ENCODE peak calls at places on chromosomes 12 and 14, in four cellular contexts. One of them, this sample, is unnamed.

GRCh38 chr14:44952391-44953110 is 9.2 kb downstream of the KLHL28 start:
- DNase-seq in adrenal gland: no peak
- DNase-seq in BJ: no peak
- DNase-seq in cardiac muscle cell: no peak
- DNase-seq in this sample: no peak

GRCh38 chr12:62505786-62506185 is 39.2 kb downstream of the MON2 start:
- DNase-seq in adrenal gland: no peak
- DNase-seq in BJ: no peak
- DNase-seq in cardiac muscle cell: no peak
- DNase-seq in this sample: no peak

GRCh38 chr14:47447076-47447475 is 228.3 kb downstream of the MDGA2 start:
- DNase-seq in adrenal gland: no peak
- DNase-seq in BJ: no peak
- DNase-seq in cardiac muscle cell: no peak
- DNase-seq in this sample: no peak

GRCh38 chr12:15329891-15330290 is 7.6 kb downstream of the PTPRO start:
- DNase-seq in adrenal gland: no peak
- DNase-seq in BJ: no peak
- DNase-seq in cardiac muscle cell: no peak
- DNase-seq in this sample: no peak

GRCh38 chr14:73741386-73741875 is 27.2 kb upstream of the PNMA1 start:
- DNase-seq in adrenal gland: peak; percentile 84
- DNase-seq in BJ: no peak
- DNase-seq in cardiac muscle cell: no peak
- DNase-seq in this sample: no peak

GRCh38 chr12:66533767-66534166 is 145.1 kb downstream of the GRIP1 start:
- DNase-seq in adrenal gland: no peak
- DNase-seq in BJ: no peak
- DNase-seq in cardiac muscle cell: no peak
- DNase-seq in this sample: no peak

GRCh38 chr12:131223791-131224567 is 270.3 kb downstream of the ADGRD1 start:
- DNase-seq in adrenal gland: no peak
- DNase-seq in BJ: no peak
- DNase-seq in cardiac muscle cell: no peak
- DNase-seq in this sample: no peak

GRCh38 chr12:26697217-26697616 is 135.8 kb downstream of the ITPR2 start:
- DNase-seq in adrenal gland: no peak
- DNase-seq in BJ: no peak
- DNase-seq in cardiac muscle cell: no peak
- DNase-seq in this sample: no peak

GRCh38 chr12:5710260-5710878 is 234.7 kb downstream of the ANO2 start:
- DNase-seq in adrenal gland: peak; percentile 3
- DNase-seq in BJ: no peak
- DNase-seq in cardiac muscle cell: no peak
- DNase-seq in this sample: no peak

GRCh38 chr12:82696543-82696942 is 9.8 kb downstream of the TMTC2 start:
- DNase-seq in adrenal gland: no peak
- DNase-seq in BJ: no peak
- DNase-seq in cardiac muscle cell: no peak
- DNase-seq in this sample: no peak

GRCh38 chr14:91154851-91155625 is 41.2 kb downstream of the DGLUCY start:
- DNase-seq in adrenal gland: peak; percentile 77
- DNase-seq in BJ: no peak
- DNase-seq in cardiac muscle cell: peak; percentile 53
- DNase-seq in this sample: no peak

GRCh38 chr12:8911606-8912268 is 2.6 kb upstream of the PHC1 start:
- DNase-seq in adrenal gland: no peak
- DNase-seq in BJ: no peak
- DNase-seq in cardiac muscle cell: no peak
- DNase-seq in this sample: no peak

GRCh38 chr12:130029151-130029550 is 125.3 kb upstream of the TMEM132D start:
- DNase-seq in adrenal gland: no peak
- DNase-seq in BJ: no peak
- DNase-seq in cardiac muscle cell: no peak
- DNase-seq in this sample: no peak
- TF ChIP-seq CTCF in adrenal gland: no peak
- TF ChIP-seq CTCF in BJ: no peak
- TF ChIP-seq CTCF in cardiac muscle cell: no peak
- TF ChIP-seq CTCF in this sample: no peak

GRCh38 chr14:96126783-96127271 is 77.8 kb upstream of the BDKRB2 start:
- DNase-seq in adrenal gland: no peak
- DNase-seq in BJ: no peak
- DNase-seq in cardiac muscle cell: no peak
- DNase-seq in this sample: no peak
- H3K4me3 ChIP-seq in adrenal gland: no peak overlapping the region
- H3K4me3 ChIP-seq in BJ: no peak overlapping the region
- H3K4me3 ChIP-seq in cardiac muscle cell: no peak overlapping the region
- H3K4me3 ChIP-seq in this sample: no peak overlapping the region

GRCh38 chr14:54806616-54807015 is 96.0 kb downstream of the GCH1 start:
- DNase-seq in adrenal gland: peak; percentile 43
- DNase-seq in BJ: no peak
- DNase-seq in cardiac muscle cell: no peak
- DNase-seq in this sample: no peak
- TF ChIP-seq CTCF in adrenal gland: no peak
- TF ChIP-seq CTCF in BJ: no peak
- TF ChIP-seq CTCF in cardiac muscle cell: no peak
- TF ChIP-seq CTCF in this sample: no peak

GRCh38 chr12:51441583-51441982 is 17.0 kb downstream of the SLC4A8 start:
- DNase-seq in adrenal gland: peak; percentile 77
- DNase-seq in BJ: no peak
- DNase-seq in cardiac muscle cell: no peak
- DNase-seq in this sample: peak; percentile 22

GRCh38 chr12:51442324-51442723 is 17.7 kb downstream of the SLC4A8 start:
- DNase-seq in adrenal gland: no peak
- DNase-seq in BJ: no peak
- DNase-seq in cardiac muscle cell: no peak
- DNase-seq in this sample: no peak

GRCh38 chr12:51437471-51437870 is 12.8 kb downstream of the SLC4A8 start:
- DNase-seq in adrenal gland: no peak
- DNase-seq in BJ: no peak
- DNase-seq in cardiac muscle cell: no peak
- DNase-seq in this sample: no peak

GRCh38 chr12:51443573-51443972 is 18.9 kb downstream of the SLC4A8 start:
- DNase-seq in adrenal gland: no peak
- DNase-seq in BJ: no peak
- DNase-seq in cardiac muscle cell: no peak
- DNase-seq in this sample: no peak

GRCh38 chr12:51439330-51439729 is 14.7 kb downstream of the SLC4A8 start:
- DNase-seq in adrenal gland: no peak
- DNase-seq in BJ: no peak
- DNase-seq in cardiac muscle cell: no peak
- DNase-seq in this sample: no peak
- H3K4me3 ChIP-seq in adrenal gland: no peak overlapping the region
- H3K4me3 ChIP-seq in BJ: no peak overlapping the region
- H3K4me3 ChIP-seq in cardiac muscle cell: no peak overlapping the region
- H3K4me3 ChIP-seq in this sample: no peak overlapping the region

GRCh38 chr12:48978291-48978740 is at the start of gene WNT1:
- DNase-seq in adrenal gland: no peak
- DNase-seq in BJ: no peak
- DNase-seq in cardiac muscle cell: no peak
- DNase-seq in this sample: no peak
- TF ChIP-seq CTCF in adrenal gland: no peak
- TF ChIP-seq CTCF in BJ: peak; percentile 14
- TF ChIP-seq CTCF in cardiac muscle cell: no peak
- TF ChIP-seq CTCF in this sample: no peak

GRCh38 chr12:96143392-96143791 is 50.8 kb upstream of the ELK3 start:
- DNase-seq in adrenal gland: no peak
- DNase-seq in BJ: no peak
- DNase-seq in cardiac muscle cell: no peak
- DNase-seq in this sample: no peak
- H3K4me3 ChIP-seq in adrenal gland: no peak overlapping the region
- H3K4me3 ChIP-seq in BJ: no peak overlapping the region
- H3K4me3 ChIP-seq in cardiac muscle cell: no peak overlapping the region
- H3K4me3 ChIP-seq in this sample: no peak overlapping the region

DNA sequence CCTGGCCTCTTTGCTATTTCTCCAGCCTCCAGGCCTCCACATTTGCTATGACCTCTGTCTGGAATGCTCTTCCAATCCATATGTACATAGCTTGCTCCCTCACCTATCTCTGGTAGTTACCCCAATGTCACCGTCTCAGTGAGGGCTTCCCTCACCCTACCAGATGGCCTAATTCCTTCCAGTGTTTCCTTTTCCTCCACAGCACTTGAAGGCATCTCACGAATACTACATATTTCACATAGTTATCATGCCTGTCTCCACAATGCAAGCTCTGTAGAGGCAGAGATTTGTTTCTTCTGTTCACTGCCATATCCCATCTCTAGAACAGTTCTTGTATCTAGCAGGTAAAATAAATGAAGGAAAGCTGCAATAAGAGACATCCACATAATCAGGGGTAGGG is 21.3 kb upstream of the HSP90B1 start:
- DNase-seq in adrenal gland: no peak
- DNase-seq in BJ: peak; percentile 21
- DNase-seq in cardiac muscle cell: peak; percentile 52
- DNase-seq in this sample: no peak
- TF ChIP-seq CTCF in adrenal gland: no peak
- TF ChIP-seq CTCF in BJ: no peak
- TF ChIP-seq CTCF in cardiac muscle cell: no peak
- TF ChIP-seq CTCF in this sample: no peak

GRCh38 chr14:64715628-64716412 is 11.6 kb downstream of the PLEKHG3 start:
- DNase-seq in adrenal gland: peak; percentile 59
- DNase-seq in BJ: no peak
- DNase-seq in cardiac muscle cell: no peak
- DNase-seq in this sample: no peak
- H3K4me3 ChIP-seq in adrenal gland: no peak overlapping the region
- H3K4me3 ChIP-seq in BJ: peak overlapping the region; percentile 13
- H3K4me3 ChIP-seq in cardiac muscle cell: peak overlapping the region; percentile 4
- H3K4me3 ChIP-seq in this sample: no peak overlapping the region

DNA sequence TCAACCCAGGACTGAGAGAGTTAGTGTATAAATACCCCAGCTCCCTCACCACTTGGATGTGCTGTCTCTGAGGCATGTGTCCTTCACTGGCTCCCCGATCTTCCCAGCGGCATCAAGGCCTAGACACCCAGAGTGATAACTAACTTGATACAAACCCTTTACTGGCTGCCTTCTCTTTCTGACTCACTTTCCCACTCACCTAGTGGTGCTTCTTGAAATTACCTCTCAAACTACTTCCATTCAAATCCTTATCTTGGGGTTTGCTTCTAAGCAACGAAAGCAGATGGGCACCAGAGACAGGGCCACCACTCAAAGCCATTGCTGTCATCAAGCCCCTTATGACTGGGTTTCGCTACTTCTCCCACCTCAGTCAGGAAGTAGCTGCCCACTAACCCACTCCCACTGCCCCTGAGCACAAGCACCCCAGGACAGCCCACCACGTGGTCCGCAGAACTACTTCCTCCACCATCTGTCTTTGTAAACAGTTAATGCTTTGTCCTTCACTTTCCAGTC is 17.2 kb downstream of the ZFP36L1 start:
- DNase-seq in adrenal gland: peak; percentile 38
- DNase-seq in BJ: no peak
- DNase-seq in cardiac muscle cell: no peak
- DNase-seq in this sample: no peak
- TF ChIP-seq CTCF in adrenal gland: no peak
- TF ChIP-seq CTCF in BJ: peak; percentile 2
- TF ChIP-seq CTCF in cardiac muscle cell: peak; percentile 4
- TF ChIP-seq CTCF in this sample: no peak

DNA sequence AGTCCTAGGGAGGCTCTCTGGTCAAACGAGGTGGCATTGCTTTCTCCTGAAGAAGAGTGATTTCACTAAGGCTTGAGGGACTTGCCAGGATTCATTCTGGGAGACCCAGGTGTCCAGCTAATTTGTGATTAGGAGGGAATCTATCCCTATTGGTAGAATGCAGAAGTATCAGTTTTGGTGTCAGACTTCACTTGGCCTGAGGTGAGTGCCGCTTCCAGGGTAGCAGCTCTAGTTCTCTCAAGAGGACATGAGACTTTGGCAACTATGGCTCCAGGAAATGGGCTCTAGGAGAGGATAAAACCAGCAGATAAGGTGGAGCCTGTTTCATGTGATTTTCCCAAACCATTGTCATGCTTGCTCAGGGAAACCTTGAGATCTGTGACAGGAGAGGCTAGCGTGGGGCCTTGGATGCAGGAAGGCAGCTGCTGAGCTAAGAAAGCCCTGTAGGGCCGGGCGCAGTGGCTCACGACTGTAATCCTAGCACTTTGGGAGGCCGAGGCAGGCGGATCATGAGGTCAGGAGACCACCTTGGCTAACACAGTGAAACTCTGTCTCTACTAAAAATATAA is 11.6 kb upstream of the TMEM117 start:
- DNase-seq in adrenal gland: no peak
- DNase-seq in BJ: no peak
- DNase-seq in cardiac muscle cell: no peak
- DNase-seq in this sample: no peak
- H3K4me3 ChIP-seq in adrenal gland: no peak overlapping the region
- H3K4me3 ChIP-seq in BJ: no peak overlapping the region
- H3K4me3 ChIP-seq in cardiac muscle cell: no peak overlapping the region
- H3K4me3 ChIP-seq in this sample: no peak overlapping the region

This sample was measured in HFF-Myc.